ENCODE peak calls at places on chromosome 1, in nine cellular contexts. L, Y, R, D, U, F, M, S and K are unnamed samples.

GRCh38 chr1:207659545-207660148 is 14.7 kb downstream of the CR1L start:
- DNase-seq in R (no peak), F (no peak), M (no peak), D (no peak), U (no peak), Y (no peak), S (no peak), L (no peak), K (no peak)

GRCh38 chr1:85220756-85221166 is 19.9 kb upstream of the SYDE2 start:
- DNase-seq in R (no peak), L (no peak), U (no peak), F (no peak), D (peak), S (no peak), Y (no peak), M (no peak), K (no peak)

GRCh38 chr1:208219659-208220282 is 24.4 kb downstream of the PLXNA2 start:
- DNase-seq in L (peak), S (peak), D (peak), R (peak), M (peak), U (no peak), Y (no peak), F (peak), K (no peak)

GRCh38 chr1:85801520-85801919 is 93.3 kb upstream of the ZNHIT6 start:
- DNase-seq in D (peak), M (no peak), L (peak), Y (no peak), F (no peak), U (no peak), S (no peak), R (peak), K (no peak)

GRCh38 chr1:209766051-209766450 is 10.2 kb downstream of the TRAF3IP3 start:
- DNase-seq in M (no peak), L (no peak), Y (peak), S (no peak), U (no peak), R (no peak), D (no peak), F (no peak), K (no peak)

GRCh38 chr1:61742620-61743431 is 546 bp downstream of the PATJ start:
- DNase-seq in D (peak), R (peak), U (peak), S (peak), L (no peak), Y (peak), M (peak), F (peak), K (peak)

GRCh38 chr1:25661043-25661807 is 44.6 kb downstream of the MAN1C1 start:
- DNase-seq in S (no peak), D (no peak), R (peak), F (no peak), L (no peak), M (no peak), Y (peak), U (no peak), K (no peak)

GRCh38 chr1:213676741-213677140 is 311.0 kb upstream of the PROX1 start:
- DNase-seq in Y (no peak), M (no peak), D (no peak), R (no peak), U (no peak), L (no peak), S (no peak), F (no peak), K (no peak)

GRCh38 chr1:82464362-82464931 is 663.7 kb downstream of the ADGRL2 start:
- DNase-seq in U (no peak), M (peak), R (no peak), L (peak), D (peak), S (peak), Y (peak), F (no peak), K (peak)

GRCh38 chr1:28143496-28144202 is 32.8 kb downstream of the PTAFR start:
- DNase-seq in U (no peak), S (no peak), L (no peak), D (no peak), M (no peak), R (no peak), F (no peak), Y (no peak), K (no peak)

GRCh38 chr1:48200166-48200900 is 22.2 kb upstream of the SLC5A9 start:
- DNase-seq in F (no peak), R (no peak), M (no peak), U (no peak), D (peak), L (peak), S (no peak), Y (no peak), K (no peak)

GRCh38 chr1:214058071-214058470 is 70.3 kb downstream of the PROX1 start:
- DNase-seq in U (no peak), L (no peak), F (no peak), S (no peak), M (no peak), R (no peak), D (no peak), Y (no peak), K (no peak)

GRCh38 chr1:221778125-221778524 is 36.2 kb upstream of the DUSP10 start:
- DNase-seq in F (no peak), L (no peak), D (no peak), M (no peak), S (no peak), U (no peak), Y (no peak), R (no peak), K (no peak)

GRCh38 chr1:165539306-165539705 is 4.5 kb upstream of the LRRC52 start:
- DNase-seq in L (no peak), F (no peak), U (no peak), D (no peak), Y (peak), S (no peak), M (no peak), R (peak), K (no peak)

GRCh38 chr1:165536016-165536415 is 7.8 kb upstream of the LRRC52 start:
- DNase-seq in M (no peak), L (no peak), R (no peak), U (no peak), D (no peak), Y (no peak), F (no peak), S (no peak), K (no peak)

GRCh38 chr1:165533254-165533653 is 10.5 kb upstream of the LRRC52 start:
- DNase-seq in S (no peak), F (no peak), D (no peak), R (no peak), U (no peak), M (no peak), L (no peak), Y (no peak), K (no peak)

GRCh38 chr1:165539908-165540307 is 3.9 kb upstream of the LRRC52 start:
- DNase-seq in L (no peak), F (no peak), D (no peak), U (no peak), M (no peak), R (no peak), Y (no peak), S (no peak), K (no peak)

DNA sequence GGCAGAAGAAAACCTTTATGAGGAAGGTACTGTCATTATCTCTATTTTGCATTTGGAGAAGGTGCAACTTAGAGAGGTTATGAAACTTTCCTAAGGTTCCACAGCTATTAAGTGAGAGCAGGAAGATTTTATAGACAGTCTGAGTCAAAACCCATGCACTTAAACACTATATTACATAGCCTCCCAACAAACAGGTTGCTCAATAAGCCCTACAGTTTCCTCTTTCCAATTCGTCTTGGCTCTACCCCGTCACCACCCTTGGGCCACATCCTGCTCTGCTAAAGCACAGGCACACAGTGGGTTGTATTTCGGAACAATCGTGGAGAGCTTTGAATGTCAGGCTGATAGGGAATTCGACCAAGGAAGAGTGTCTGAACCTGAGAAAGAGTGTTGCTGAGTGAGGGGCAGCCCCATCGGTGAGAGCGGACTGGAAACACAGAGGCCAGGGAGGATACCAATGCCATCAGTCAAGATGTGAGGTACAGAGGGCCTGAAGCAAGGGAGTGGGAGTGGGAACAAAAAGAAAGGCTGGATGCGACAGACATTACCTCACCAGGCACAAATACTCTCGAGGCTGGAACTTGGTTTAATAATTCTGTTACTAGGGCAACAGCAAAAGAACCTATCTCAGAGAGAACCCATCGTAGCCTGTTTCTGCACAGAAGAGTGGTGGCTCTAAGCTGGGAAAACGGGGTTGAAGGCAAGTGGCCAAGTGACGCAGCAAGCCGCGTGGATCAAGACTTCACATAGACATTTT is 6.3 kb upstream of the LRRC52 start:
- DNase-seq in U (no peak), F (no peak), D (no peak), Y (no peak), R (no peak), L (no peak), S (no peak), M (no peak), K (no peak)
- H3K27ac ChIP-seq in U (no peak), F (no peak), D (no peak), Y (no peak), R (no peak), L (no peak), S (no peak), M (no peak), K (no peak)

GRCh38 chr1:115828101-115829022 is 12.6 kb downstream of the NHLH2 start:
- DNase-seq in L (peak), M (no peak), U (no peak), Y (peak), R (peak), S (peak), F (no peak), D (no peak), K (peak)

GRCh38 chr1:115827452-115827851 is 13.5 kb downstream of the NHLH2 start:
- DNase-seq in R (no peak), U (no peak), F (no peak), L (no peak), D (no peak), S (no peak), M (no peak), Y (no peak), K (no peak)

GRCh38 chr1:115830963-115831362 is 10.0 kb downstream of the NHLH2 start:
- DNase-seq in F (no peak), S (no peak), U (no peak), M (no peak), D (no peak), Y (no peak), L (no peak), R (no peak), K (no peak)

GRCh38 chr1:115829023-115829674 is 11.8 kb downstream of the NHLH2 start:
- DNase-seq in M (no peak), Y (peak), F (no peak), L (peak), S (peak), R (peak), D (peak), U (no peak), K (peak)

DNA sequence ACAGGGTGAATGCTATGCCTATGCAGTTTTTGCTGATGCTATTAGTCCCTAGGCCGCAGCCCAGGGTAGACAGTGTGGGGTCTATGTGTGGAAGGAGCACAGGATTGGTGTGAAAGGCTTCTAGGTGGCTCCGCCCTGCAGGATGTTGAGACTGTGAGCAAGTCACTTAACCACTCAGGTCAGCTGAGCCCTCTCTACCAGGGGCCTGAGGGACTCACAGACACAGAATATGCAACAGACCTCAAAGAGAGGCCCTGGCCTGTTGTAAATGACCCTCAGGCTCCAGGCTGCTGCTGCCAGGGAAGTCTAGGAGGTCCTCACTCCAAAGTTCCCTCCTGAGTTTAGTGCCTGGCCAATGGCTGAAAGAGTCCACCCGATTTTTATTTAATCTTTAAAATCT is 11.0 kb downstream of the NHLH2 start:
- DNase-seq in L (no peak), U (no peak), R (no peak), F (no peak), D (no peak), M (no peak), S (no peak), Y (no peak), K (no peak)
- H3K27ac ChIP-seq in L (no peak), U (no peak), R (no peak), F (no peak), D (no peak), M (no peak), S (no peak), Y (no peak), K (no peak)

GRCh38 chr1:41241748-41242644 is at the start of gene SCMH1:
- DNase-seq in F (peak), Y (peak), R (peak), L (no peak), S (peak), D (peak), U (no peak), M (peak), K (peak)
- H3K27ac ChIP-seq in F (peak), Y (peak), R (peak), L (peak), S (peak), D (peak), U (peak), M (peak), K (peak)

DNA sequence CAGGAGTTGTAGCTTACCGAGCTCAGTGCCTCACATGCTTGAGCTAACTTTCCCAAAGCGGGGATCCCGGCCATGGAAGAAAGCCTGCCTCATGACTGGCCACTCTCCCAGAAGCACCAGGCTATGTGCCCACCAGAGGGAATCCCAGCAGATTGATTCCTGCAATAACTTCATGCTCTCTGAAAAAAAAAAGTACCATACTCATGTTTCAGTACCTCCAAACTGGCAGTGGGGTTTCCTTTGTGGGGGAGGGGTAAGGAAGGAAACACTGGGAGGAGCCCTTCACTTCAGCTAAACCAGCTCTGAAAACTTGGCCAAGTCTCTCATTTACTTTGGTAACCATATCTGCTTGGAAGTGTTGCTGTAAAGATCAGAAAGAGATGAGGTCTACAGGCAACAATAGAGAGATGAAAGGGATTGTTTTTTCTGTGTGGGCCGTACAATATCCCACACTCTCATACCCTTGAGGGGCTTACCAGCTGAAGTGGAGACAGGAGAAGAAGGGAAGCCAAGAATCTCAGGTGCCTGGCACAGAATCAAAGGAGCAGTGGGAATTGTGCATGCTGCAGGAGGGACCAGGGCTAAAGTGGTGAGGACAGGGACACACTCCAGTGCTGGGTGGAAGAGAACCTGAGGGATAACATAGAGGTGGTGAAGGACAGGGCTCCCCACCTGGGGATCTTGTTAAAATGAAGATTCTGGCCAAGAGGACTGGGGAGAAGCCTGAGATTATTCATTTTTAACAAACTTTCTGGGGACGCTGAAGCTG is 42.4 kb upstream of the TACSTD2 start:
- DNase-seq in M (no peak), L (no peak), S (peak), U (no peak), D (no peak), F (peak), Y (peak), R (no peak), K (peak)
- H3K27ac ChIP-seq in M (no peak), L (no peak), S (no peak), U (no peak), D (no peak), F (peak), Y (peak), R (no peak), K (peak)

GRCh38 chr1:99647460-99647859 is 1.5 kb downstream of the PALMD start:
- DNase-seq in D (no peak), U (no peak), F (no peak), R (no peak), S (no peak), L (no peak), Y (no peak), M (no peak), K (no peak)

GRCh38 chr1:99645699-99646531 is at the start of gene PALMD:
- DNase-seq in F (peak), Y (peak), M (no peak), R (peak), D (peak), U (no peak), S (no peak), L (no peak), K (peak)

GRCh38 chr1:99645199-99645598 is 714 bp upstream of the PALMD start:
- DNase-seq in D (peak), M (no peak), S (no peak), L (no peak), R (peak), Y (peak), U (no peak), F (peak), K (peak)

GRCh38 chr1:99648107-99648506 is 2.2 kb downstream of the PALMD start:
- DNase-seq in R (peak), L (no peak), Y (peak), M (peak), D (no peak), S (no peak), F (peak), U (no peak), K (peak)

DNA sequence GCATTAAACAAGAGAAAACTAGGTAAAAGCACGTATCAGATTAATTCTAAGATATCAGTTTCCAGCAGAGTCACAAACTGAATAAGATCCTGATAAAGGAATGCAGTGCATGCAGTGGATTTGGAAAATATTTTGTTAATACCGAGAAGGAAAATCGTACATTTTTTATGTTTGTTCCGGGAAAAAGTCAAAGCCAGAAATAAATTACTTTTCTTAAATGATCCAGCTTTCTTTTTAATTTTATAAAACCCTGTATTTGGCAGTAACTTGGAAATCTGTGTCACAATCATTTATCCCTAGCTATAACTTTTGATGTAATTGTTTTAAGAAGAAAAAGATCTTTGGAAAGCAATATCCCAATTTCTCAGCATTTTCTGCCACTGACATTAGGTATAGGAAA is 972 bp downstream of the PALMD start:
- DNase-seq in S (no peak), D (no peak), U (no peak), R (no peak), L (no peak), M (no peak), F (no peak), Y (no peak), K (no peak)
- H3K27ac ChIP-seq in S (no peak), D (no peak), U (no peak), R (no peak), L (no peak), M (peak), F (no peak), Y (peak), K (peak)

GRCh38 chr1:232954594-232955365 is 4.4 kb downstream of the NTPCR start:
- DNase-seq in L (peak), Y (no peak), R (no peak), D (peak), M (no peak), U (no peak), F (no peak), S (no peak), K (no peak)

GRCh38 chr1:232963366-232963765 is 13.0 kb downstream of the NTPCR start:
- DNase-seq in S (no peak), U (no peak), M (no peak), Y (no peak), R (no peak), D (peak), L (no peak), F (no peak), K (no peak)

GRCh38 chr1:232953176-232953524 is 2.7 kb downstream of the NTPCR start:
- DNase-seq in U (no peak), F (no peak), D (no peak), Y (no peak), M (no peak), R (no peak), L (no peak), S (no peak), K (no peak)

GRCh38 chr1:232962761-232963357 is 12.4 kb downstream of the NTPCR start:
- DNase-seq in F (no peak), D (peak), Y (no peak), S (no peak), M (no peak), R (peak), U (no peak), L (peak), K (no peak)

DNA sequence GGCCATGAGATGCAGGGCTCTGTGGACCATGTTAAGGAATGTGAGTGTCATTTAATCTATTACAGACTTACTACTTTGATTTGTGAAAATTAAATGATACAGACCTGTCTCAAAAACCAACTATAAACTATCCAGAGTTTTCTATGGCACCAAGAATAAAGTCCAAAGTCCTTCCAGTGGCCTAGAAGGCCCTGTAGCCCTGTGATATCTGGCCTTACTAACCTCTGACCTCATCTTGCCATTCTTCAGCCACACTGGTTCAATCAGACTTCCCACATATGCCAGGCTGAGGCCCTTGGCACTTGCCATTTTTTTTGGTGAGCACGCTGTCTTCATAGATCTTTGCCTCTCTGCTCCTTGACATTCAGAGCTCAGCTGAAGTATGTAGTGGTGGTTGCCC is 7.7 kb downstream of the NTPCR start:
- DNase-seq in U (no peak), Y (no peak), R (no peak), L (no peak), D (no peak), M (no peak), F (no peak), S (no peak), K (no peak)
- H3K27ac ChIP-seq in U (no peak), Y (no peak), R (no peak), L (no peak), D (no peak), M (no peak), F (no peak), S (no peak), K (no peak)

GRCh38 chr1:8437286-8437685 is 119.4 kb downstream of the SLC45A1 start:
- DNase-seq in F (no peak), Y (no peak), U (no peak), S (no peak), D (no peak), L (no peak), M (no peak), R (no peak), K (no peak)
- H3K27ac ChIP-seq in F (no peak), Y (no peak), U (no peak), S (peak), D (no peak), L (no peak), M (no peak), R (no peak), K (no peak)

GRCh38 chr1:172745014-172745413 is 86.1 kb downstream of the FASLG start:
- DNase-seq in R (peak), M (no peak), D (peak), S (no peak), U (no peak), F (no peak), L (peak), Y (peak), K (no peak)

GRCh38 chr1:172742599-172743500 is 83.9 kb downstream of the FASLG start:
- DNase-seq in M (no peak), U (no peak), R (peak), L (peak), S (no peak), D (no peak), Y (peak), F (no peak), K (no peak)

GRCh38 chr1:172751668-172752067 is 92.8 kb downstream of the FASLG start:
- DNase-seq in S (no peak), D (no peak), R (no peak), L (no peak), U (no peak), Y (no peak), F (no peak), M (no peak), K (no peak)

GRCh38 chr1:172748201-172748600 is 89.3 kb downstream of the FASLG start:
- DNase-seq in U (no peak), D (no peak), L (no peak), Y (no peak), M (no peak), S (no peak), R (no peak), F (no peak), K (no peak)

GRCh38 chr1:172746091-172746949 is 87.4 kb downstream of the FASLG start:
- DNase-seq in R (peak), D (peak), M (no peak), U (no peak), F (no peak), L (peak), S (no peak), Y (peak), K (no peak)
- H3K27ac ChIP-seq in R (peak), D (peak), M (no peak), U (no peak), F (peak), L (peak), S (no peak), Y (peak), K (no peak)